ENCODE peak calls at places on chromosomes 11 and 22, in five cellular contexts. One of them, this sample, is unnamed.

GRCh38 chr22:45125198-45125597 is 38.5 kb upstream of the NUP50 start:
- DNase-seq in HCT116: no peak
- DNase-seq in K562: no peak
- DNase-seq in GM12878: no peak
- DNase-seq in HepG2: no peak
- DNase-seq in this sample: no peak

GRCh38 chr11:101215069-101215468 is 85.5 kb upstream of the PGR start:
- DNase-seq in HCT116: no peak
- DNase-seq in K562: no peak
- DNase-seq in GM12878: no peak
- DNase-seq in HepG2: no peak
- DNase-seq in this sample: no peak

GRCh38 chr11:7597620-7598019 is 75.7 kb downstream of the CYB5R2 start:
- DNase-seq in HCT116: no peak
- DNase-seq in K562: no peak
- DNase-seq in GM12878: no peak
- DNase-seq in HepG2: no peak
- DNase-seq in this sample: no peak

GRCh38 chr22:46053563-46054090 is 76.7 kb upstream of the WNT7B start:
- DNase-seq in HCT116: no peak
- DNase-seq in K562: peak; percentile 29
- DNase-seq in GM12878: no peak
- DNase-seq in HepG2: no peak
- DNase-seq in this sample: peak; percentile 94

GRCh38 chr11:13884159-13884799 is 78.2 kb upstream of the SPON1 start:
- DNase-seq in HCT116: no peak
- DNase-seq in K562: no peak
- DNase-seq in GM12878: no peak
- DNase-seq in HepG2: no peak
- DNase-seq in this sample: no peak

GRCh38 chr22:37018815-37019308 is 385 bp downstream of the TST start:
- DNase-seq in HCT116: no peak
- DNase-seq in K562: peak; percentile 54
- DNase-seq in GM12878: no peak
- DNase-seq in HepG2: peak; percentile 40
- DNase-seq in this sample: peak; percentile 68

GRCh38 chr11:29129850-29130249 is 887.0 kb downstream of the KCNA4 start:
- DNase-seq in HCT116: no peak
- DNase-seq in K562: no peak
- DNase-seq in GM12878: no peak
- DNase-seq in HepG2: no peak
- DNase-seq in this sample: no peak

GRCh38 chr22:39348909-39349505 is 784 bp upstream of the SYNGR1 start:
- DNase-seq in HCT116: no peak
- DNase-seq in K562: no peak
- DNase-seq in GM12878: no peak
- DNase-seq in HepG2: no peak
- DNase-seq in this sample: peak; percentile 66

GRCh38 chr11:82680252-82680651 is 53.4 kb downstream of the FAM181B start:
- DNase-seq in HCT116: no peak
- DNase-seq in K562: no peak
- DNase-seq in GM12878: no peak
- DNase-seq in HepG2: no peak
- DNase-seq in this sample: no peak

GRCh38 chr11:2693851-2694261 is 5.9 kb downstream of the KCNQ1OT1 start:
- DNase-seq in HCT116: no peak
- DNase-seq in K562: no peak
- DNase-seq in GM12878: no peak
- DNase-seq in HepG2: peak; percentile 39
- DNase-seq in this sample: no peak

DNA sequence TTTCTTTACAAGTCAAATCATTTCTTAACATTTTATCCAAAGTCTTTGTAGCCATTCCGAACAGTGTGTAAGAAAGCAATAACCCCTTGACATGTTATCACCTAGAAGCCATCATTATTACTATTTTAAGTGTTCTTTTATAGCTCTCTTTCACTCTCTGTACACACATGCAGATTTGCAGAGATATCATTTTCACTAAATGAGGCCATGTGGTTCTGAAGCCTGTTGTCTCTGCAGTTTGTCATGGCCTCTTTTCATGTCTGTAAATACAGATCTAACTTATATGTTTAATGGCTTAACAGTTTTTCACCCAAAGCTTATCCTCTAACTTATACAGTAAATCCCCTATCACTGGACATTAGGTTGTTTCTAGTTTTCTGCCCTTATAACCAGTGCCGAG is 166.8 kb downstream of the MYO18B start:
- DNase-seq in HCT116: no peak
- DNase-seq in K562: no peak
- DNase-seq in GM12878: no peak
- DNase-seq in HepG2: no peak
- DNase-seq in this sample: peak; percentile 42
- TF ChIP-seq ZBTB33 in HCT116: no peak
- TF ChIP-seq ZBTB33 in K562: no peak
- TF ChIP-seq ZBTB33 in GM12878: no peak
- TF ChIP-seq ZBTB33 in HepG2: no peak
- TF ChIP-seq ZBTB33 in this sample: no peak

GRCh38 chr11:74024630-74025029 is 15.7 kb upstream of the UCP3 start:
- DNase-seq in HCT116: no peak
- DNase-seq in K562: peak; percentile 45
- DNase-seq in GM12878: no peak
- DNase-seq in HepG2: no peak
- DNase-seq in this sample: no peak
- TF ChIP-seq SIN3A in HCT116: no peak
- TF ChIP-seq SIN3A in K562: no peak
- TF ChIP-seq SIN3A in GM12878: no peak
- TF ChIP-seq SIN3A in HepG2: no peak
- TF ChIP-seq SIN3A in this sample: no peak

GRCh38 chr11:34650528-34650927 is 29.6 kb downstream of the EHF start:
- DNase-seq in HCT116: no peak
- DNase-seq in K562: no peak
- DNase-seq in GM12878: peak; percentile 91
- DNase-seq in HepG2: no peak
- DNase-seq in this sample: no peak
- TF ChIP-seq ZBTB33 in HCT116: no peak
- TF ChIP-seq ZBTB33 in K562: no peak
- TF ChIP-seq ZBTB33 in GM12878: no peak
- TF ChIP-seq ZBTB33 in HepG2: no peak
- TF ChIP-seq ZBTB33 in this sample: no peak

GRCh38 chr22:42719656-42720262 is 911 bp downstream of the A4GALT start:
- DNase-seq in HCT116: no peak
- DNase-seq in K562: peak; percentile 3
- DNase-seq in GM12878: no peak
- DNase-seq in HepG2: no peak
- DNase-seq in this sample: no peak
- TF ChIP-seq SIN3A in HCT116: no peak
- TF ChIP-seq SIN3A in K562: no peak
- TF ChIP-seq SIN3A in GM12878: no peak
- TF ChIP-seq SIN3A in HepG2: no peak
- TF ChIP-seq SIN3A in this sample: no peak

GRCh38 chr11:12765428-12765827 is 91.2 kb downstream of the TEAD1 start:
- DNase-seq in HCT116: no peak
- DNase-seq in K562: no peak
- DNase-seq in GM12878: no peak
- DNase-seq in HepG2: no peak
- DNase-seq in this sample: no peak
- TF ChIP-seq ZBTB33 in HCT116: no peak
- TF ChIP-seq ZBTB33 in K562: no peak
- TF ChIP-seq ZBTB33 in GM12878: no peak
- TF ChIP-seq ZBTB33 in HepG2: no peak
- TF ChIP-seq ZBTB33 in this sample: no peak

GRCh38 chr11:88533001-88533400 is 195.5 kb upstream of the CTSC start:
- DNase-seq in HCT116: no peak
- DNase-seq in K562: no peak
- DNase-seq in GM12878: no peak
- DNase-seq in HepG2: no peak
- DNase-seq in this sample: no peak
- TF ChIP-seq SIN3A in HCT116: no peak
- TF ChIP-seq SIN3A in K562: no peak
- TF ChIP-seq SIN3A in GM12878: no peak
- TF ChIP-seq SIN3A in HepG2: no peak
- TF ChIP-seq SIN3A in this sample: no peak

This sample was measured in SK-N-SH.